ENCODE peak calls at places on chromosome 17, in six cellular contexts. F, S, U, C, R and O are unnamed samples.
A peak's percentile ranks its signal among the peaks of the same experiment; 100 is the strongest.

GRCh38 chr17:35289222-35289621 is 46.4 kb downstream of the SLFN5 start:
- DNase-seq in F (no peak), S (no peak), U (peak; percentile 56), C (no peak), R (no peak), O (no peak)

GRCh38 chr17:77328823-77329740 is 188.3 kb downstream of the SEC14L1 start:
- DNase-seq in F (no peak), S (no peak), U (no peak), C (peak; percentile 83), R (no peak), O (no peak)

GRCh38 chr17:48500435-48501426 is 30.1 kb downstream of the HOXB1 start:
- DNase-seq in F (no peak), S (no peak), U (no peak), C (no peak), R (no peak), O (no peak)

GRCh38 chr17:40103082-40103741 is 2.8 kb upstream of the NR1D1 start:
- DNase-seq in F (no peak), S (no peak), U (no peak), C (no peak), R (no peak), O (no peak)

GRCh38 chr17:38587193-38587592 is 18.6 kb downstream of the SRCIN1 start:
- DNase-seq in F (no peak), S (no peak), U (no peak), C (no peak), R (no peak), O (no peak)

GRCh38 chr17:17028059-17028877 is 14.0 kb upstream of the MPRIP start:
- DNase-seq in F (peak; percentile 46), S (no peak), U (no peak), C (peak; percentile 94), R (no peak), O (no peak)

GRCh38 chr17:11251561-11252107 is 10.6 kb downstream of the SHISA6 start:
- DNase-seq in F (no peak), S (no peak), U (no peak), C (no peak), R (no peak), O (no peak)

GRCh38 chr17:72545756-72546155 is 424.9 kb downstream of the SOX9 start:
- DNase-seq in F (no peak), S (no peak), U (no peak), C (no peak), R (no peak), O (no peak)

GRCh38 chr17:44758414-44759095 is at the start of gene ADAM11:
- DNase-seq in F (peak; percentile 61), S (no peak), U (no peak), C (no peak), R (no peak), O (no peak)

GRCh38 chr17:18949566-18949965 is 2.4 kb upstream of the SLC5A10 start:
- DNase-seq in F (no peak), S (no peak), U (no peak), C (no peak), R (no peak), O (no peak)

GRCh38 chr17:8698142-8699050 is 46.2 kb downstream of the CCDC42 start:
- DNase-seq in F (peak; percentile 53), S (no peak), U (no peak), C (peak; percentile 84), R (no peak), O (peak; percentile 45)

GRCh38 chr17:38343608-38343980 is at the start of gene GPR179:
- DNase-seq in F (no peak), S (no peak), U (no peak), C (no peak), R (no peak), O (no peak)

GRCh38 chr17:36608794-36609497 is 7.6 kb downstream of the MRM1 start:
- DNase-seq in F (peak; percentile 65), S (no peak), U (peak; percentile 78), C (no peak), R (no peak), O (no peak)

GRCh38 chr17:50037321-50038107 is 18.4 kb upstream of the ITGA3 start:
- DNase-seq in F (no peak), S (no peak), U (no peak), C (peak; percentile 84), R (no peak), O (no peak)